ENCODE peak calls at places on chromosomes 4 and X, in nine cellular contexts. C is lower leg skin, P is body of pancreas, N is BE2C, U is AG09319, J is GM13976, A is spleen, T is fibroblast of the aortic adventitia, W is MM.1S. F is an unnamed sample.
A peak's percentile ranks its signal among the peaks of the same experiment; 100 is the strongest.

GRCh38 chrX:47172971-47173792 is 20.4 kb upstream of the UBA1 start:
- DNase-seq in U (no peak), W (no peak), J (no peak), P (peak; percentile 3), A (peak; percentile 61), C (peak; percentile 74), N (no peak), T (no peak), F (no peak)

GRCh38 chrX:87621697-87622096 is 104.1 kb downstream of the KLHL4 start:
- DNase-seq in W (no peak), T (peak; percentile 46), U (no peak), C (no peak), J (no peak), N (no peak), A (no peak), P (no peak), F (no peak)

GRCh38 chrX:153968754-153969124 is 2.9 kb downstream of the HCFC1 start:
- DNase-seq in C (no peak), T (no peak), N (peak; percentile 55), W (peak; percentile 84), J (no peak), P (no peak), A (peak; percentile 79), U (no peak), F (peak; percentile 58)

GRCh38 chr4:121256346-121256745 is 92.2 kb upstream of the TNIP3 start:
- DNase-seq in C (no peak), P (no peak), J (peak; percentile 72), T (peak; percentile 93), N (no peak), W (no peak), U (peak; percentile 54), A (no peak), F (peak; percentile 79)

GRCh38 chrX:118975831-118976598 is 1.6 kb downstream of the LONRF3 start:
- DNase-seq in P (peak; percentile 83), W (no peak), C (peak; percentile 97), U (no peak), J (peak; percentile 41), N (peak; percentile 13), A (peak; percentile 84), T (peak; percentile 11), F (peak; percentile 71)

GRCh38 chr4:167885071-167885470 is 207.3 kb upstream of the ANXA10 start:
- DNase-seq in T (no peak), C (no peak), P (no peak), N (no peak), A (no peak), W (no peak), J (no peak), U (no peak), F (no peak)

GRCh38 chr4:163662761-163663160 is 168.3 kb downstream of the TMA16 start:
- DNase-seq in U (no peak), N (no peak), W (peak; percentile 26), C (no peak), P (no peak), J (no peak), A (no peak), T (no peak), F (no peak)

GRCh38 chr4:49221209-49221608 is 235.1 kb downstream of the CWH43 start:
- DNase-seq in U (no peak), A (peak; percentile 74), T (no peak), P (no peak), N (no peak), C (peak; percentile 84), J (no peak), W (no peak), F (no peak)

GRCh38 chr4:25563071-25563564 is 92.5 kb upstream of the SLC34A2 start:
- DNase-seq in W (no peak), C (no peak), P (no peak), A (no peak), U (no peak), T (no peak), N (no peak), J (no peak), F (no peak)

GRCh38 chrX:129642641-129643040 is 12.1 kb downstream of the APLN start:
- DNase-seq in J (no peak), U (no peak), P (no peak), C (no peak), A (no peak), T (peak; percentile 61), N (no peak), W (no peak), F (no peak)

GRCh38 chr4:75786526-75786925 is 62.1 kb downstream of the USO1 start:
- DNase-seq in W (no peak), J (no peak), C (no peak), A (no peak), U (no peak), T (no peak), N (no peak), P (no peak), F (no peak)

GRCh38 chr4:6367313-6367945 is 97.8 kb downstream of the WFS1 start:
- DNase-seq in C (no peak), A (no peak), P (no peak), U (no peak), W (no peak), J (no peak), N (no peak), T (no peak), F (no peak)

GRCh38 chrX:72054776-72055495 is 76.8 kb downstream of the RTL5 start:
- DNase-seq in W (no peak), A (no peak), C (peak; percentile 39), J (no peak), P (no peak), T (no peak), U (no peak), N (no peak), F (no peak)

GRCh38 chr4:12723849-12724447 is 760.2 kb downstream of the RAB28 start:
- DNase-seq in P (no peak), N (no peak), U (no peak), W (peak; percentile 76), C (no peak), T (peak; percentile 10), J (no peak), A (no peak), F (no peak)

GRCh38 chr4:147891476-147892115 is 159.7 kb downstream of the ARHGAP10 start:
- DNase-seq in U (no peak), J (no peak), C (no peak), A (no peak), N (no peak), P (no peak), T (no peak), W (no peak), F (no peak)

GRCh38 chr4:40626183-40626990 is 3.3 kb downstream of the RBM47 start:
- DNase-seq in U (no peak), P (peak; percentile 45), T (no peak), W (no peak), C (no peak), A (no peak), N (no peak), J (no peak), F (no peak)

GRCh38 chr4:98976716-98977115 is 18.8 kb upstream of the METAP1 start:
- DNase-seq in W (no peak), N (no peak), C (no peak), T (peak; percentile 63), J (no peak), A (no peak), U (no peak), P (no peak), F (no peak)

GRCh38 chrX:120144178-120144844 is 14.1 kb upstream of the RHOXF2 start:
- DNase-seq in U (no peak), W (no peak), J (no peak), N (peak; percentile 19), T (no peak), A (no peak), C (no peak), P (peak; percentile 16), F (peak; percentile 4)

GRCh38 chr4:57094482-57095223 is 15.5 kb downstream of the IGFBP7 start:
- DNase-seq in U (no peak), C (no peak), A (no peak), W (no peak), T (peak; percentile 73), J (no peak), N (no peak), P (no peak), F (no peak)
- TF ChIP-seq CTCF in U (no peak), C (no peak), A (no peak), W (no peak), T (peak; percentile 23), J (no peak), N (no peak), P (no peak), F (no peak)

GRCh38 chr4:2954358-2955185 is 8.6 kb downstream of the NOP14 start:
- DNase-seq in T (no peak), J (peak; percentile 71), U (no peak), A (peak; percentile 66), P (no peak), C (no peak), N (peak; percentile 27), W (peak; percentile 23), F (peak; percentile 87)
- TF ChIP-seq CTCF in T (no peak), J (peak; percentile 53), U (no peak), A (no peak), P (no peak), C (no peak), N (peak; percentile 20), W (no peak), F (no peak)

GRCh38 chr4:3516061-3516835 is 16.0 kb downstream of the LRPAP1 start:
- DNase-seq in J (no peak), A (peak; percentile 73), C (no peak), P (no peak), N (peak; percentile 6), W (no peak), U (no peak), T (no peak), F (no peak)

GRCh38 chr4:3515646-3516045 is 16.6 kb downstream of the LRPAP1 start:
- DNase-seq in A (peak; percentile 53), T (no peak), N (peak; percentile 12), C (no peak), P (no peak), W (no peak), U (no peak), J (no peak), F (no peak)

GRCh38 chr4:3513807-3514206 is 18.4 kb downstream of the LRPAP1 start:
- DNase-seq in A (peak; percentile 68), N (peak; percentile 8), U (no peak), W (no peak), C (no peak), P (no peak), T (no peak), J (no peak), F (no peak)

GRCh38 chr4:3514221-3514780 is 17.9 kb downstream of the LRPAP1 start:
- DNase-seq in C (no peak), J (no peak), N (peak; percentile 3), U (no peak), T (no peak), W (no peak), A (peak; percentile 49), P (no peak), F (no peak)

GRCh38 chr4:3514806-3515421 is 17.3 kb downstream of the LRPAP1 start:
- DNase-seq in N (peak; percentile 46), W (no peak), A (peak; percentile 72), T (no peak), J (no peak), C (no peak), U (no peak), P (no peak), F (no peak)
- TF ChIP-seq CTCF in N (peak; percentile 36), W (no peak), A (no peak), T (peak; percentile 22), J (no peak), C (no peak), U (no peak), P (no peak), F (no peak)

GRCh38 chr4:4852591-4853362 is 6.7 kb upstream of the MSX1 start:
- DNase-seq in W (no peak), T (peak; percentile 85), A (peak; percentile 75), N (peak; percentile 78), U (no peak), C (no peak), J (no peak), P (peak; percentile 32), F (peak; percentile 47)
- TF ChIP-seq CTCF in W (no peak), T (peak; percentile 57), A (no peak), N (peak; percentile 58), U (peak; percentile 28), C (no peak), J (no peak), P (no peak), F (peak; percentile 19)

F was measured in activated CD8-positive, alpha-beta T cell treated with anti-CD3 and anti-CD28 coated beads for 36 hours.